ENCODE peak calls at places on chromosomes 5 and 9, in four cellular contexts. P is Panc1, E is heart right ventricle, W is left lung. L is an unnamed sample.
A peak's percentile ranks its signal among the peaks of the same experiment; 100 is the strongest.

GRCh38 chr9:7439355-7439978 is 360.1 kb downstream of the DMAC1 start:
- DNase-seq in W (no peak), P (no peak), E (no peak), L (no peak)

GRCh38 chr9:130343445-130343918 is 77.9 kb downstream of the HMCN2 start:
- DNase-seq in E (no peak), W (no peak), P (no peak), L (no peak)

GRCh38 chr9:127935765-127936221 is 1.9 kb downstream of the DPM2 start:
- DNase-seq in P (no peak), W (no peak), E (peak; percentile 3), L (no peak)

GRCh38 chr9:100474082-100474949 is 1.4 kb downstream of the TMEFF1 start:
- DNase-seq in E (no peak), P (no peak), W (no peak), L (no peak)

GRCh38 chr5:1937590-1937989 is 54.9 kb upstream of the IRX4 start:
- DNase-seq in W (no peak), E (no peak), P (no peak), L (no peak)

GRCh38 chr5:74242516-74242915 is 398.0 kb downstream of the ENC1 start:
- DNase-seq in P (no peak), W (no peak), E (no peak), L (no peak)

GRCh38 chr5:164498393-164498792 is 993.0 kb downstream of the MAT2B start:
- DNase-seq in P (no peak), E (no peak), W (no peak), L (no peak)

GRCh38 chr9:113973963-113974413 is 97.9 kb downstream of the ZNF618 start:
- DNase-seq in W (no peak), E (no peak), P (no peak), L (peak; percentile 38)

GRCh38 chr5:38532165-38532669 is 24.2 kb downstream of the LIFR start:
- DNase-seq in P (no peak), E (no peak), W (no peak), L (no peak)

GRCh38 chr5:10565785-10566506 is 2.1 kb downstream of the ANKRD33B start:
- DNase-seq in W (no peak), P (no peak), E (no peak), L (no peak)

GRCh38 chr9:127783111-127783621 is 2.7 kb upstream of the CDK9 start:
- DNase-seq in W (peak; percentile 75), P (no peak), E (peak; percentile 54), L (no peak)

GRCh38 chr9:68507796-68508145 is 32.9 kb downstream of the TMEM252 start:
- DNase-seq in P (no peak), E (no peak), W (no peak), L (no peak)

GRCh38 chr5:35230043-35230611 is at the start of gene PRLR:
- DNase-seq in P (no peak), W (peak; percentile 42), E (peak; percentile 23), L (peak; percentile 60)

GRCh38 chr5:16889972-16890519 is 46.0 kb downstream of the MYO10 start:
- DNase-seq in P (no peak), E (no peak), W (no peak), L (peak; percentile 79)

GRCh38 chr9:98930792-98931191 is 12.9 kb upstream of the COL15A1 start:
- DNase-seq in P (no peak), E (no peak), W (no peak), L (no peak)

GRCh38 chr5:6633469-6634326 is 458 bp downstream of the SRD5A1 start:
- DNase-seq in W (peak; percentile 47), E (no peak), P (no peak), L (peak; percentile 16)

GRCh38 chr5:43851741-43852140 is 248.8 kb downstream of the NNT start:
- DNase-seq in E (no peak), P (no peak), W (no peak), L (no peak)

GRCh38 chr9:98533132-98533531 is 175.6 kb downstream of the GABBR2 start:
- DNase-seq in W (no peak), E (no peak), P (no peak), L (no peak)

GRCh38 chr5:6615416-6615815 is 17.4 kb downstream of the NSUN2 start:
- DNase-seq in P (no peak), W (no peak), E (no peak), L (no peak)

GRCh38 chr5:176894298-176894697 is 4.8 kb downstream of the HK3 start:
- DNase-seq in W (no peak), E (no peak), P (no peak), L (no peak)

GRCh38 chr5:38468202-38468656 is 88.2 kb downstream of the LIFR start:
- DNase-seq in W (no peak), E (no peak), P (peak; percentile 94), L (no peak)

GRCh38 chr5:40227366-40227765 is 452.3 kb upstream of the PTGER4 start:
- DNase-seq in W (no peak), P (no peak), E (no peak), L (no peak)

DNA sequence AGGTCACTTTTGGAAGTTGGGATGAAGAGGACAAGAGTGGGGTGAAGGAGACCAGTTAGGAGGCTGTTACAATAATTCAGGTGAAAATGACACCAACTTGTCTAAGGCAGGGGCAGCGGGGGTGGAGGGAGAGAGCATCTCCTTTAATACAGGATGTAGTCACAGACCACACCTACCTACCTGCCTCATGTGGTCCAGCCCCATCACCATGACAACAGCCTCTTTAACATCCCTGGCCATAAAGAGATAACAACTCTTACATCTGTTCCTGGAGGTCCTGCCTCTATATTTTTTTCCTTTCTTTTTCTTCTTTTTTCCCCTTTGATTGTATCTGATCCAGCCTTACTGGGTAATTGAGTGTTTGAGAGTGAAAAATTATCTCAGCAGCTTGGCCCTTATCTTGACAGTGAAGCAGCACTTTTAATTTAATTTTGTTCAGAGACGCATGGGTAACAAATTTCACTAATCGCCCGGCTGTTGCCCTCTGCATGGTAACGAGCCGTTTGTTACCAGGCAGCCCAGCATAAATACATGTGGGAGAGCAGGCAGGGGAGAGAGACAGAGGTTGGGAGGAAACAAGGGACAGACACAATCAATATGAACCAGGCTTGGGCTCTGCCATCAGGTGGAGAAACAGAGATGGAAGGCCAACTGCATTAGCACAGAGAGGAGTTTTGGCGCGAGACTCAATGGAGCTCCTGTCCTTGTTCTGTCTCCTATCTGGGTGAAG is 338.1 kb downstream of the ASTN2 start:
- DNase-seq in W (no peak), E (no peak), P (no peak), L (no peak)
- TF ChIP-seq CTCF in W (no peak), E (no peak), P (no peak), L (no peak)

DNA sequence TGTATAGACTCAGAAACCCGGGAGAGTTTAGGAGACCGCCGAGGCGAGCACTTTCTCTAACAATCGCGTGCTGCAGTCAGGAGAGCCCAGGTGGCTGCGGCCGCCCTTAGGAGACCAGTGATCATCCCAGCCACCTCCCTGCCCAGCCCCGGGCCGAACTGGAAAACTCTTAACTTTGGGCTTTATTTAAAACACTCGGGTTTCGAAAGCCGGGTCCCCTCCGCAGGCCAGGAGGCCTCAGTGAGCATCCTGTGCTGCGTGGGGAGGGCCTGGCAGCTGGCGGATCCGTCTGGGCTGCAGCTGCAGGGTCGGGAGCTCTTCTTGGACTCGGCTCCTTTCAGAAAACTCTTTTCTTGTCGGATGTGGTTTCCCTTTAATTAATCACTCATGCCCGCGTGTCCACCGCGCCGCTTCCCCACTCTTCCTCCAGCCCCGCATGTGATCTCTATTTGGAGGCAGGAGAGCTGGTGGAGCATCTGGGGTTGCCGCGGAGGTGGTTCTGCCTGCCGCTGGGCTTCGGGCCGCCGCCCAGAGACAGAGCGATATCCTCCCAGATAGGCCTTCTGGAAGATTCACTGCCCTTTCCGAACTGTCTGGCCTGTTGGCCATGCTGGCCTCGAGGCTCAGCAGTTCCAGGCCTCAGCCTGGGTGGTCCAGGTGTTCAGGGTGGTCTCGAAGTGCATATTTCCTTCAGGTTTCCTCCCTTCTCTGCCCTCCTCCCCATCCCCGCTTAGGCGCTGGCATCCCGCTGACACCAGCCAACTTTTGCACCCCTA is 59.5 kb downstream of the TMEM174 start:
- DNase-seq in P (no peak), W (no peak), E (no peak), L (no peak)
- H3K27me3 ChIP-seq in P (no peaks in the 10 kb centered on the region), W (peaks cover 83% of the 10 kb centered on the region), E (peaks cover 81% of the 10 kb centered on the region), L (peaks cover 99% of the 10 kb centered on the region)

GRCh38 chr9:137542486-137542885 is 7.7 kb downstream of the PNPLA7 start:
- DNase-seq in P (no peak), E (no peak), W (no peak), L (no peak)
- H3K4me1 ChIP-seq in P (no peaks in the 10 kb centered on the region), E (no peaks in the 10 kb centered on the region), W (no peaks in the 10 kb centered on the region), L (no peaks in the 10 kb centered on the region)

GRCh38 chr5:169542811-169543210 is 40.8 kb upstream of the SPDL1 start:
- DNase-seq in W (no peak), E (no peak), P (no peak), L (no peak)
- TF ChIP-seq CTCF in W (no peak), E (no peak), P (no peak), L (no peak)

DNA sequence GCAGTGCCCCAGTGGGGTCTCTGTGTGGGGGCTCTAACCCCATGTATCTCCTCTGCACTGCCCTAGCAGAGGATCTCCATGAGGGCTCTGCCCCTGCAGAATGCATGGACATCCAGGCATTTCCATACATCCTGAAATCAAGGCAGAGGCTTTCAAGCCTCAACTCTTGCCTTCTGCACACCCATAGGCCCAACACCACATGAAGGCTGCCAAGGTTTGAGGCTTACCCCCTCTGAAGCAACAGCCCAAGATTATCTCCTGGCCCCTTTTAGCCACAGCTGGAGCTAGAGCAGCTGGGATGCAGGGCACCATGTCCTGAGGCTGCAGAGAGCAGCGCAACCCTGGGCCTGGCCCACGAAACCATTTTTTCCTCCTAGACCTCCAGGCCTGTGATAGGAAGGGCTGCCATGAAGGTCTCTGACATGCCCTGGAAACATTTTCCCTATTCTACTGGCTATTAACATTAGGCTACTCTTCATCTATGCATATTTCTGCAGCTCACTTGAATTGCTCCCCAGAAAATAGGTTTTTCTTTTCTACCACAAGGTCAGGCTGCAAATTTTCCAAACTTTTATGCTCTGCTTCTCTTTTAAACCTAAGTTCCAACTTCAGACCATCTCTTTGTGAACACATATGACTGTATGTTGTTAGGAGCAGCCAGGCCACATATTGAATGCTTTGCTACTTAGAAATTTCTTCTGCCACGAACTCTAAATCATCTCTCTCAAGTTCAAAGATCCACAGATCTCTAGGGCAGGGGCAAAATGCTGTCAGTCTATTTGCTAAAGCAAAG is 18.4 kb downstream of the NR3C1 start:
- DNase-seq in W (no peak), P (no peak), E (no peak), L (no peak)
- H3K27me3 ChIP-seq in W (no peaks in the 10 kb centered on the region), P (no peaks in the 10 kb centered on the region), E (no peaks in the 10 kb centered on the region), L (no peaks in the 10 kb centered on the region)

GRCh38 chr5:174717826-174718455 is 6.4 kb upstream of the MSX2 start:
- DNase-seq in W (no peak), E (no peak), P (no peak), L (no peak)
- H3K4me1 ChIP-seq in W (peaks cover 4% of the 10 kb centered on the region), E (no peaks in the 10 kb centered on the region), P (peaks cover 18% of the 10 kb centered on the region), L (peaks cover 50% of the 10 kb centered on the region)